ENCODE peak calls at places on chromosomes 7 and 10, in nine cellular contexts. E is HepG2, M is upper lobe of right lung, D is hepatocyte, U is pancreas, L is GM23338, N is ovary, A is aorta, W is HAP-1. Y is an unnamed sample.

GRCh38 chr10:70773965-70774809 is 11.0 kb downstream of the TBATA start:
- DNase-seq in U (peak; percentile 44), E (no peak), W (no peak), M (no peak), N (no peak), D (no peak), L (no peak), A (no peak), Y (peak; percentile 38)

GRCh38 chr7:42128703-42129102 is 108.3 kb downstream of the GLI3 start:
- DNase-seq in L (peak; percentile 45), N (no peak), U (no peak), W (peak; percentile 33), M (no peak), D (no peak), A (no peak), E (no peak), Y (peak; percentile 57)

GRCh38 chr10:103845983-103846382 is 9.4 kb downstream of the SH3PXD2A start:
- DNase-seq in D (no peak), M (no peak), U (no peak), E (no peak), N (no peak), A (peak; percentile 69), W (no peak), L (no peak), Y (no peak)

GRCh38 chr7:111853231-111853990 is 291.1 kb upstream of the IMMP2L start:
- DNase-seq in M (no peak), E (no peak), W (no peak), A (no peak), L (peak; percentile 32), N (no peak), U (no peak), D (no peak), Y (no peak)

GRCh38 chr10:124319926-124320391 is 98.8 kb downstream of the OAT start:
- DNase-seq in D (no peak), W (no peak), L (no peak), M (peak; percentile 44), U (no peak), E (peak; percentile 35), A (no peak), N (no peak), Y (peak; percentile 28)

GRCh38 chr10:129645487-129645886 is 178.4 kb downstream of the MGMT start:
- DNase-seq in M (no peak), D (no peak), E (no peak), U (no peak), N (no peak), W (no peak), L (no peak), A (no peak), Y (no peak)

GRCh38 chr10:35998036-35998435 is 355.9 kb upstream of the FZD8 start:
- DNase-seq in D (no peak), N (no peak), E (no peak), L (no peak), M (no peak), A (no peak), U (no peak), W (no peak), Y (no peak)

GRCh38 chr7:36277247-36277542 is 112.5 kb upstream of the ANLN start:
- DNase-seq in N (no peak), W (no peak), U (no peak), D (no peak), M (no peak), E (peak; percentile 36), L (no peak), A (no peak), Y (no peak)

GRCh38 chr7:94907026-94907419 is 371 bp upstream of the PPP1R9A start:
- DNase-seq in N (no peak), L (peak; percentile 53), M (no peak), U (no peak), E (peak; percentile 12), D (no peak), A (no peak), W (no peak), Y (no peak)

GRCh38 chr10:21754410-21755011 is 220.5 kb downstream of the MLLT10 start:
- DNase-seq in U (no peak), N (no peak), L (no peak), W (no peak), E (peak; percentile 84), A (no peak), M (no peak), D (peak; percentile 62), Y (peak; percentile 52)

GRCh38 chr7:79880312-79880711 is 254.3 kb upstream of the GNAI1 start:
- DNase-seq in A (no peak), L (no peak), M (no peak), U (no peak), W (no peak), E (no peak), D (no peak), N (no peak), Y (no peak)

GRCh38 chr7:130272456-130273080 is 5.9 kb downstream of the CPA2 start:
- DNase-seq in N (no peak), A (no peak), D (no peak), W (peak; percentile 53), E (no peak), L (peak; percentile 46), U (peak; percentile 74), M (no peak), Y (peak; percentile 76)

GRCh38 chr10:14052926-14053325 is 277.8 kb downstream of the FRMD4A start:
- DNase-seq in M (no peak), E (no peak), D (no peak), N (no peak), L (no peak), A (no peak), W (no peak), U (no peak), Y (no peak)

GRCh38 chr10:124105045-124105444 is 11.6 kb upstream of the CHST15 start:
- DNase-seq in A (no peak), N (no peak), U (no peak), L (no peak), D (no peak), M (no peak), E (no peak), W (no peak), Y (no peak)

GRCh38 chr10:77146937-77147336 is 490.7 kb downstream of the KCNMA1 start:
- DNase-seq in U (no peak), L (no peak), M (no peak), N (no peak), E (no peak), A (no peak), D (no peak), W (no peak), Y (no peak)

GRCh38 chr7:3787717-3788311 is 486.8 kb downstream of the SDK1 start:
- DNase-seq in E (no peak), A (no peak), N (no peak), D (no peak), W (no peak), L (no peak), U (no peak), M (no peak), Y (no peak)

GRCh38 chr7:44224216-44224950 is 23.6 kb downstream of the YKT6 start:
- DNase-seq in L (no peak), U (peak; percentile 84), W (no peak), D (no peak), M (peak; percentile 53), E (no peak), N (no peak), A (peak; percentile 26), Y (no peak)

GRCh38 chr10:79239275-79239779 is 107.9 kb upstream of the PPIF start:
- DNase-seq in A (peak; percentile 88), M (peak; percentile 89), U (no peak), E (no peak), W (peak; percentile 65), L (peak; percentile 67), N (no peak), D (peak; percentile 72), Y (peak; percentile 86)

DNA sequence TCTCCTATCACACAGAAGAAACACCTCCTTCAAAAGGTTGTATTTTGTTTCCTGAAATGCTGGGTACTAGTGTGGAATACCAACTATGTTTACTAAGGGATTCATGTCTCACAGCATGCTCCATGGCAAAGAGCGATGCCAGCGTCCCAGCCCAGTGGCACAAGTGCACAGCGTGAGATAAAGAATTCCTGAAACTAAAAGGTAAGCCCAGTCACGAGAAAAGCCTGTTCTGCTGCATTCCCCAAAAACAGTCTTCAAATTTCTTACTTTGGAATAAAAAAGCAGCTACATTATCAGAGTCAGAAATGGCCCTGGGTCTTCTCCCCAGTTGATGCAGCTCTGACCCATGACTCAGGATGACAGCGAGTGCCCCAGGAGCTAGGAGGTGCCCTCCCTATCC is 53.1 kb upstream of the DDC start:
- DNase-seq in E (no peak), W (no peak), U (no peak), A (no peak), N (no peak), M (no peak), L (no peak), D (no peak), Y (no peak)
- H3K4me3 ChIP-seq in E (no peak overlapping the region), W (no peak overlapping the region), U (no peak overlapping the region), A (no peak overlapping the region), N (no peak overlapping the region), M (no peak overlapping the region), L (no peak overlapping the region), D (no peak overlapping the region), Y (no peak overlapping the region)

GRCh38 chr10:68364101-68364886 is 31.6 kb upstream of the PBLD start:
- DNase-seq in W (no peak), U (no peak), N (no peak), E (no peak), D (no peak), A (no peak), M (no peak), L (no peak), Y (no peak)
- H3K4me1 ChIP-seq in W (no peaks in the 10 kb centered on the region), U (no peaks in the 10 kb centered on the region), N (no peaks in the 10 kb centered on the region), E (peaks cover 4% of the 10 kb centered on the region), D (no peaks in the 10 kb centered on the region), A (no peaks in the 10 kb centered on the region), M (no peaks in the 10 kb centered on the region), L (no peaks in the 10 kb centered on the region), Y (no peaks in the 10 kb centered on the region)

GRCh38 chr10:17214991-17215781 is 12.9 kb upstream of the VIM start:
- DNase-seq in L (no peak), A (no peak), E (no peak), D (no peak), W (no peak), N (no peak), U (no peak), M (no peak), Y (no peak)

GRCh38 chr10:17215782-17216122 is 12.3 kb upstream of the VIM start:
- DNase-seq in N (no peak), A (no peak), M (no peak), E (no peak), W (no peak), D (no peak), L (no peak), U (no peak), Y (no peak)

GRCh38 chr10:17212802-17213204 is 11.3 kb upstream of the TRDMT1 start:
- DNase-seq in E (no peak), M (no peak), L (no peak), W (no peak), A (no peak), U (no peak), D (no peak), N (no peak), Y (no peak)

GRCh38 chr10:17213646-17214349 is 12.3 kb upstream of the TRDMT1 start:
- DNase-seq in E (no peak), L (no peak), U (no peak), A (no peak), M (no peak), N (no peak), W (no peak), D (no peak), Y (no peak)

GRCh38 chr10:17214486-17214885 is 13.0 kb upstream of the TRDMT1 start:
- DNase-seq in L (no peak), N (no peak), A (no peak), W (no peak), E (no peak), M (no peak), D (no peak), U (no peak), Y (no peak)
- H3K4me3 ChIP-seq in L (no peak overlapping the region), N (no peak overlapping the region), A (no peak overlapping the region), W (no peak overlapping the region), E (no peak overlapping the region), M (no peak overlapping the region), D (no peak overlapping the region), U (no peak overlapping the region), Y (no peak overlapping the region)

GRCh38 chr7:74187915-74188675 is 13.9 kb downstream of the EIF4H start:
- DNase-seq in M (peak; percentile 52), U (no peak), L (no peak), A (no peak), W (no peak), E (no peak), N (no peak), D (no peak), Y (no peak)
- H3K4me1 ChIP-seq in M (peaks cover 61% of the 10 kb centered on the region), U (peaks cover 38% of the 10 kb centered on the region), L (peaks cover 24% of the 10 kb centered on the region), A (peaks cover 5% of the 10 kb centered on the region), W (no peaks in the 10 kb centered on the region), E (peaks cover 4% of the 10 kb centered on the region), N (peaks cover 28% of the 10 kb centered on the region), D (peaks cover 12% of the 10 kb centered on the region), Y (no peaks in the 10 kb centered on the region)

Y was measured in endodermal cell.